ENCODE peak calls at places on chromosomes 11 and 22, in nine cellular contexts. F is heart right ventricle, Z is progenitor cell of endocrine pancreas, V is uterus, S is caudate nucleus, H is fibroblast of gingiva, R is BJ, J is NCI-H1105, T is GM06990. A is an unnamed sample.

GRCh38 chr22:20434264-20434751 is 3.3 kb downstream of the SCARF2 start:
- DNase-seq in F (no peak), H (no peak), T (no peak), J (no peak), R (no peak), S (no peak), Z (no peak), V (peak), A (no peak)

GRCh38 chr11:130872961-130873360 is 43.3 kb downstream of the SNX19 start:
- DNase-seq in J (no peak), H (peak), Z (no peak), F (no peak), R (no peak), V (peak), S (no peak), T (no peak), A (no peak)

GRCh38 chr11:123630126-123630531 is 24.3 kb downstream of the SCN3B start:
- DNase-seq in Z (no peak), H (no peak), V (peak), S (no peak), R (no peak), J (no peak), F (no peak), T (no peak), A (no peak)

GRCh38 chr11:120314861-120315260 is 10.2 kb upstream of the TLCD5 start:
- DNase-seq in Z (no peak), S (no peak), R (no peak), V (no peak), H (no peak), F (no peak), J (no peak), T (no peak), A (no peak)

GRCh38 chr22:23105919-23106853 is 35.6 kb downstream of the RSPH14 start:
- DNase-seq in T (no peak), Z (no peak), V (no peak), S (no peak), F (no peak), J (no peak), R (no peak), H (no peak), A (no peak)

GRCh38 chr11:82229346-82229745 is 504.3 kb downstream of the FAM181B start:
- DNase-seq in T (peak), Z (no peak), S (no peak), F (no peak), V (no peak), R (no peak), J (peak), H (peak), A (no peak)

GRCh38 chr11:35009191-35009940 is 92.9 kb downstream of the PDHX start:
- DNase-seq in R (no peak), S (no peak), H (peak), V (peak), J (no peak), F (no peak), Z (no peak), T (no peak), A (no peak)

GRCh38 chr11:67276821-67277230 is 10.6 kb downstream of the GRK2 start:
- DNase-seq in Z (no peak), V (peak), T (peak), S (no peak), R (no peak), J (no peak), F (peak), H (peak), A (no peak)

GRCh38 chr11:72808415-72808814 is 5.8 kb upstream of the ATG16L2 start:
- DNase-seq in V (no peak), T (no peak), H (peak), Z (no peak), R (no peak), J (no peak), S (no peak), F (no peak), A (no peak)

GRCh38 chr22:22939537-22940368 is 52.1 kb downstream of the IGLL5 start:
- DNase-seq in T (no peak), S (no peak), R (no peak), H (no peak), V (no peak), J (no peak), F (no peak), Z (no peak), A (no peak)

GRCh38 chr11:35539256-35539655 is 13.8 kb upstream of the PAMR1 start:
- DNase-seq in F (no peak), H (no peak), J (no peak), R (no peak), Z (no peak), T (no peak), S (no peak), V (no peak), A (no peak)

GRCh38 chr22:25736378-25737011 is 5.5 kb upstream of the MYO18B start:
- DNase-seq in S (no peak), Z (no peak), V (no peak), F (no peak), J (no peak), H (no peak), R (no peak), T (no peak), A (no peak)

GRCh38 chr11:87384078-87384729 is 346.5 kb downstream of the TMEM135 start:
- DNase-seq in F (no peak), V (no peak), S (no peak), R (no peak), T (no peak), H (no peak), J (no peak), Z (no peak), A (no peak)

GRCh38 chr22:22425366-22425765 is 83.2 kb downstream of the ZNF280B start:
- DNase-seq in T (no peak), H (no peak), F (no peak), S (no peak), J (no peak), R (no peak), Z (no peak), V (no peak), A (no peak)

GRCh38 chr22:39932918-39933649 is 27.1 kb upstream of the TMA7B start:
- DNase-seq in H (no peak), V (no peak), J (no peak), R (no peak), S (no peak), F (no peak), Z (no peak), T (no peak), A (no peak)

GRCh38 chr11:8006349-8006977 is 19.3 kb downstream of the EIF3F start:
- DNase-seq in F (no peak), S (no peak), J (peak), Z (peak), R (no peak), V (peak), T (no peak), H (peak), A (no peak)

GRCh38 chr22:46346680-46347405 is 11.3 kb downstream of the TRMU start:
- DNase-seq in Z (no peak), R (no peak), S (no peak), H (no peak), T (no peak), F (peak), V (no peak), J (no peak), A (no peak)

GRCh38 chr11:75429641-75429901 is 3.4 kb downstream of the KLHL35 start:
- DNase-seq in Z (no peak), V (no peak), T (no peak), R (no peak), H (no peak), S (no peak), F (no peak), J (no peak), A (no peak)

GRCh38 chr11:73944085-73944484 is 6.7 kb upstream of the DNAJB13 start:
- DNase-seq in S (no peak), R (no peak), T (no peak), V (no peak), J (no peak), H (no peak), F (no peak), Z (no peak), A (no peak)

GRCh38 chr11:8839957-8840945 is 70.7 kb upstream of the AKIP1 start:
- DNase-seq in J (no peak), F (no peak), T (no peak), S (no peak), R (no peak), Z (peak), H (no peak), V (no peak), A (no peak)

GRCh38 chr11:73137942-73138274 is 4.2 kb downstream of the FCHSD2 start:
- DNase-seq in H (no peak), Z (no peak), S (no peak), T (no peak), R (no peak), J (no peak), F (no peak), V (no peak), A (no peak)

GRCh38 chr11:125494987-125495725 is 909 bp downstream of the FEZ1 start:
- DNase-seq in F (peak), Z (peak), J (peak), T (peak), V (peak), S (peak), R (no peak), H (peak), A (no peak)

GRCh38 chr11:67563354-67564114 is 20.1 kb upstream of the GSTP1 start:
- DNase-seq in R (peak), S (no peak), J (no peak), F (peak), T (no peak), H (peak), V (peak), Z (no peak), A (no peak)

GRCh38 chr11:32947985-32948384 is 55.4 kb downstream of the QSER1 start:
- DNase-seq in V (no peak), J (no peak), S (no peak), F (no peak), Z (no peak), T (no peak), R (no peak), H (no peak), A (no peak)

GRCh38 chr11:58640386-58641023 is 18.0 kb downstream of the CNTF start:
- DNase-seq in V (no peak), S (no peak), H (no peak), Z (no peak), T (no peak), J (no peak), R (no peak), F (no peak), A (no peak)

GRCh38 chr11:71499125-71499524 is 27.9 kb upstream of the KRTAP5-7 start:
- DNase-seq in V (no peak), S (no peak), Z (peak), T (no peak), R (no peak), H (no peak), J (no peak), F (no peak), A (no peak)